ENCODE peak calls at places on chromosomes 12 and 14, in ten cellular contexts. A is lower lobe of right lung, K is mesothelial cell of epicardium, Q is suprapubic skin, R is B cell, B is stomach, O is IMR-90, J is H9, N is right lobe of liver, H is tibial artery. Y is an unnamed sample.

GRCh38 chr12:49389092-49389703 is 21.9 kb downstream of the SPATS2 start:
- DNase-seq in A (peak), K (no peak), Q (peak), R (peak), B (peak), O (no peak), J (peak), N (peak), H (no peak), Y (no peak)

GRCh38 chr12:65778268-65779090 is 45.8 kb upstream of the HMGA2 start:
- DNase-seq in A (no peak), K (no peak), Q (no peak), R (no peak), B (no peak), O (peak), J (no peak), N (no peak), H (no peak), Y (no peak)

GRCh38 chr14:31884238-31884637 is 192.9 kb upstream of the ARHGAP5 start:
- DNase-seq in A (no peak), K (no peak), Q (no peak), R (no peak), B (no peak), O (no peak), J (no peak), N (no peak), H (no peak), Y (no peak)

GRCh38 chr12:6730169-6730568 is 6.3 kb downstream of the COPS7A start:
- DNase-seq in A (no peak), K (no peak), Q (no peak), R (no peak), B (no peak), O (no peak), J (no peak), N (no peak), H (no peak), Y (no peak)

GRCh38 chr14:24260780-24261157 is 2.2 kb downstream of the TGM1 start:
- DNase-seq in A (no peak), K (no peak), Q (no peak), R (no peak), B (no peak), O (no peak), J (no peak), N (no peak), H (no peak), Y (no peak)

GRCh38 chr12:33427071-33427470 is 12.5 kb downstream of the SYT10 start:
- DNase-seq in A (no peak), K (no peak), Q (no peak), R (no peak), B (no peak), O (no peak), J (peak), N (no peak), H (no peak), Y (no peak)

GRCh38 chr12:83462419-83462818 is 775.7 kb downstream of the TMTC2 start:
- DNase-seq in A (no peak), K (no peak), Q (no peak), R (no peak), B (no peak), O (no peak), J (no peak), N (no peak), H (no peak), Y (no peak)

GRCh38 chr12:64171715-64172114 is 50.4 kb downstream of the KICS2 start:
- DNase-seq in A (no peak), K (no peak), Q (no peak), R (no peak), B (no peak), O (peak), J (no peak), N (no peak), H (no peak), Y (no peak)

GRCh38 chr12:63822352-63822751 is 22.1 kb upstream of the SRGAP1 start:
- DNase-seq in A (no peak), K (no peak), Q (no peak), R (no peak), B (no peak), O (peak), J (no peak), N (no peak), H (no peak), Y (no peak)

GRCh38 chr12:62689042-62689839 is 222.6 kb downstream of the MON2 start:
- DNase-seq in A (no peak), K (no peak), Q (no peak), R (no peak), B (no peak), O (peak), J (no peak), N (no peak), H (no peak), Y (no peak)

GRCh38 chr14:85421166-85421877 is 108.6 kb upstream of the FLRT2 start:
- DNase-seq in A (no peak), K (no peak), Q (no peak), R (no peak), B (no peak), O (peak), J (no peak), N (no peak), H (no peak), Y (no peak)

GRCh38 chr12:79549531-79550271 is 141.1 kb downstream of the PAWR start:
- DNase-seq in A (no peak), K (no peak), Q (no peak), R (no peak), B (no peak), O (peak), J (no peak), N (no peak), H (no peak), Y (no peak)

GRCh38 chr14:20469890-20470858 is 968 bp downstream of the PNP start:
- DNase-seq in A (no peak), K (no peak), Q (peak), R (peak), B (peak), O (peak), J (peak), N (peak), H (peak), Y (peak)

GRCh38 chr12:5201554-5202243 is 158.0 kb downstream of the KCNA5 start:
- DNase-seq in A (no peak), K (peak), Q (no peak), R (no peak), B (no peak), O (peak), J (peak), N (peak), H (no peak), Y (no peak)

GRCh38 chr12:132125736-132126135 is 18.4 kb downstream of the DDX51 start:
- DNase-seq in A (no peak), K (no peak), Q (no peak), R (no peak), B (no peak), O (no peak), J (peak), N (no peak), H (peak), Y (no peak)

GRCh38 chr12:132123970-132124765 is 20.0 kb downstream of the DDX51 start:
- DNase-seq in A (no peak), K (no peak), Q (no peak), R (no peak), B (no peak), O (no peak), J (no peak), N (no peak), H (peak), Y (no peak)

GRCh38 chr12:132127041-132127440 is 17.1 kb downstream of the DDX51 start:
- DNase-seq in A (no peak), K (no peak), Q (no peak), R (no peak), B (no peak), O (no peak), J (no peak), N (no peak), H (peak), Y (no peak)

GRCh38 chr12:132121283-132121682 is 22.8 kb downstream of the DDX51 start:
- DNase-seq in A (no peak), K (no peak), Q (peak), R (no peak), B (no peak), O (no peak), J (no peak), N (no peak), H (no peak), Y (no peak)

DNA sequence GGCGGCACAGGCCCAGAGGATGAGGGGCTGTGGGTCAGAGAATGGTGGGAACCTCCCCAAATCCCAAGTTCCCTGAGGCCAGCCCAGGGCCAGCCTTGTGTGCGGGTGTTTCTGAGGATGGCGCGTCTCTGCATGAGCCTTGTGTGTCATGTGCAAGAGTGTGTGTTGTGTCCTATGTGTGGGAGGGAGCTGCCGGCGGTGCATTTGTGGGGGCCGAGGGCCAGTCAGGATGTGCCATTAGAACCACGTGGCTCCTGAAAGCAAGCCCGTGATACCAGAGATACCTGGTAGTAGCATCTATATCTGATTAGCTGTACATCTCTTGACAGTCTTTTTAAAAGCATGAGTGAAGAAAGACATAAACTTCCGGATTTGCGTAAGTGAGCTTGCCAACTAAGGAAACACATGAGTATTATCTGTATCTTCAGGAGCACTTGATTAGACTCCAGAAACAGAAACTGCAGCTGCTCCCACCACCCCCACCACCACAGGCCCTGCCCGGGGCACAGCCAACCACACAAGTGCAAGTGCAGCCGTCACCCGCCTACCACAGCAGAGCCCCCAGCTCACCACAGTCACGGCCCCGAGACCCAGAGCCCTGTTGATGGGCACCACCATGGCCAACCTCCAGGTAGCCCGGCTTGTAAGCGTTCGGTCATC is 19.2 kb downstream of the DDX51 start:
- DNase-seq in A (no peak), K (no peak), Q (no peak), R (no peak), B (no peak), O (no peak), J (no peak), N (no peak), H (peak), Y (no peak)
- TF ChIP-seq CTCF in A (no peak), K (no peak), Q (no peak), R (no peak), B (no peak), O (no peak), J (no peak), N (no peak), H (no peak), Y (no peak)

GRCh38 chr12:109719123-109720022 is 5.7 kb downstream of the FAM222A start:
- DNase-seq in A (no peak), K (no peak), Q (no peak), R (no peak), B (no peak), O (peak), J (peak), N (no peak), H (no peak), Y (no peak)
- TF ChIP-seq CTCF in A (no peak), K (no peak), Q (no peak), R (no peak), B (no peak), O (peak), J (peak), N (no peak), H (no peak), Y (no peak)

GRCh38 chr14:93654599-93654998 is 133.7 kb downstream of the PRIMA1 start:
- DNase-seq in A (no peak), K (no peak), Q (no peak), R (no peak), B (no peak), O (no peak), J (no peak), N (no peak), H (no peak), Y (no peak)
- TF ChIP-seq CTCF in A (no peak), K (no peak), Q (no peak), R (no peak), B (no peak), O (no peak), J (no peak), N (no peak), H (no peak), Y (no peak)

GRCh38 chr12:20546267-20546666 is 148.9 kb upstream of the SLCO1C1 start:
- DNase-seq in A (no peak), K (no peak), Q (no peak), R (no peak), B (no peak), O (no peak), J (no peak), N (no peak), H (no peak), Y (no peak)

GRCh38 chr12:20547788-20548575 is 147.2 kb upstream of the SLCO1C1 start:
- DNase-seq in A (no peak), K (no peak), Q (no peak), R (no peak), B (no peak), O (peak), J (no peak), N (no peak), H (no peak), Y (no peak)

GRCh38 chr12:20548592-20548991 is 146.5 kb upstream of the SLCO1C1 start:
- DNase-seq in A (no peak), K (no peak), Q (no peak), R (no peak), B (no peak), O (no peak), J (no peak), N (no peak), H (no peak), Y (no peak)

GRCh38 chr12:20555015-20555414 is 140.1 kb upstream of the SLCO1C1 start:
- DNase-seq in A (no peak), K (no peak), Q (no peak), R (no peak), B (no peak), O (no peak), J (no peak), N (no peak), H (peak), Y (no peak)

GRCh38 chr12:20549115-20549719 is 145.9 kb upstream of the SLCO1C1 start:
- DNase-seq in A (no peak), K (peak), Q (no peak), R (no peak), B (no peak), O (peak), J (no peak), N (no peak), H (no peak), Y (no peak)
- TF ChIP-seq CTCF in A (peak), K (peak), Q (peak), R (no peak), B (peak), O (peak), J (peak), N (peak), H (peak), Y (no peak)

GRCh38 chr12:8987589-8988205 is 1.6 kb upstream of the KLRG1 start:
- DNase-seq in A (no peak), K (no peak), Q (no peak), R (no peak), B (no peak), O (no peak), J (no peak), N (no peak), H (no peak), Y (no peak)
- TF ChIP-seq CTCF in A (no peak), K (no peak), Q (no peak), R (no peak), B (no peak), O (no peak), J (no peak), N (no peak), H (no peak), Y (no peak)

GRCh38 chr12:114226241-114226928 is 179.6 kb downstream of the TBX5 start:
- DNase-seq in A (no peak), K (no peak), Q (no peak), R (no peak), B (no peak), O (no peak), J (peak), N (no peak), H (no peak), Y (no peak)
- TF ChIP-seq CTCF in A (no peak), K (no peak), Q (no peak), R (no peak), B (no peak), O (no peak), J (peak), N (no peak), H (no peak), Y (no peak)